ENCODE peak calls at places on chromosomes 6 and 20, in four cellular contexts. U is 8988T, E is ecto neural progenitor cell, R is T-cell. F is an unnamed sample.

GRCh38 chr20:45892049-45892816 is 1.1 kb downstream of the CTSA start:
- DNase-seq in R (no peak), E (no peak), U (peak), F (no peak)

GRCh38 chr6:3287976-3288707 is 29.4 kb downstream of the PSMG4 start:
- DNase-seq in R (no peak), U (no peak), E (no peak), F (no peak)

GRCh38 chr6:168136001-168136400 is 57.0 kb upstream of the FRMD1 start:
- DNase-seq in E (peak), U (no peak), R (no peak), F (no peak)

GRCh38 chr20:63011798-63012197 is 5.0 kb upstream of the BHLHE23 start:
- DNase-seq in E (no peak), R (no peak), U (no peak), F (no peak)

GRCh38 chr6:158697798-158698197 is 47.9 kb downstream of the SYTL3 start:
- DNase-seq in U (no peak), R (no peak), E (no peak), F (no peak)

GRCh38 chr6:119280586-119281163 is 68.9 kb downstream of the MAN1A1 start:
- DNase-seq in R (no peak), E (no peak), U (no peak), F (no peak)

GRCh38 chr6:134287863-134288537 is 29.9 kb downstream of the SGK1 start:
- DNase-seq in R (no peak), E (no peak), U (no peak), F (no peak)

GRCh38 chr6:37146735-37147157 is 23.2 kb upstream of the PIM1 start:
- DNase-seq in E (no peak), U (no peak), R (no peak), F (no peak)

GRCh38 chr6:165222315-165223025 is 86.9 kb downstream of the C6orf118 start:
- DNase-seq in U (no peak), R (no peak), E (no peak), F (no peak)

GRCh38 chr6:36608788-36609563 is 14.8 kb downstream of the SRSF3 start:
- DNase-seq in U (no peak), R (no peak), E (no peak), F (peak)

GRCh38 chr6:128368213-128369000 is 152.0 kb downstream of the PTPRK start:
- DNase-seq in E (no peak), U (no peak), R (no peak), F (no peak)

GRCh38 chr20:330233-331149 is 5.1 kb downstream of the SOX12 start:
- DNase-seq in R (peak), E (peak), U (peak), F (no peak)

GRCh38 chr20:46282669-46283068 is 25.6 kb downstream of the CDH22 start:
- DNase-seq in U (no peak), R (no peak), E (no peak), F (no peak)

F was measured in naive thymus-derived CD8-positive, alpha-beta T cell.